ENCODE peak calls at places on chromosomes 6 and 20, in five cellular contexts. One of them, this sample, is unnamed.

GRCh38 chr20:17449039-17449438 is 82.1 kb downstream of the BFSP1 start:
- DNase-seq in heart left ventricle: no peak
- DNase-seq in uterus: no peak
- DNase-seq in ovary: no peak
- DNase-seq in tibial nerve: no peak
- DNase-seq in this sample: no peak

GRCh38 chr6:16377470-16377869 is 139.1 kb downstream of the GMPR start:
- DNase-seq in heart left ventricle: no peak
- DNase-seq in uterus: no peak
- DNase-seq in ovary: no peak
- DNase-seq in tibial nerve: no peak
- DNase-seq in this sample: no peak

GRCh38 chr6:117481278-117481925 is 1.1 kb upstream of the DCBLD1 start:
- DNase-seq in heart left ventricle: no peak
- DNase-seq in uterus: no peak
- DNase-seq in ovary: no peak
- DNase-seq in tibial nerve: no peak
- DNase-seq in this sample: no peak

GRCh38 chr6:141486942-141487341 is 645.8 kb upstream of the GJE1 start:
- DNase-seq in heart left ventricle: no peak
- DNase-seq in uterus: no peak
- DNase-seq in ovary: no peak
- DNase-seq in tibial nerve: no peak
- DNase-seq in this sample: no peak

GRCh38 chr6:112251170-112251945 is 3.0 kb downstream of the LAMA4 start:
- DNase-seq in heart left ventricle: peak; percentile 45
- DNase-seq in uterus: peak; percentile 84
- DNase-seq in ovary: peak; percentile 57
- DNase-seq in tibial nerve: peak; percentile 79
- DNase-seq in this sample: peak; percentile 75

GRCh38 chr20:63657937-63658748 is at the start of gene RTEL1:
- DNase-seq in heart left ventricle: peak; percentile 95
- DNase-seq in uterus: peak; percentile 89
- DNase-seq in ovary: peak; percentile 90
- DNase-seq in tibial nerve: peak; percentile 80
- DNase-seq in this sample: peak; percentile 95

GRCh38 chr20:24962510-24962909 is 13.4 kb downstream of the CST7 start:
- DNase-seq in heart left ventricle: no peak
- DNase-seq in uterus: no peak
- DNase-seq in ovary: no peak
- DNase-seq in tibial nerve: no peak
- DNase-seq in this sample: no peak

GRCh38 chr20:14800743-14801425 is 463.5 kb upstream of the FLRT3 start:
- DNase-seq in heart left ventricle: no peak
- DNase-seq in uterus: no peak
- DNase-seq in ovary: no peak
- DNase-seq in tibial nerve: no peak
- DNase-seq in this sample: no peak

GRCh38 chr20:30506100-30506499 is 751.4 kb upstream of the DEFB115 start:
- DNase-seq in heart left ventricle: no peak
- DNase-seq in uterus: no peak
- DNase-seq in ovary: no peak
- DNase-seq in tibial nerve: no peak
- DNase-seq in this sample: no peak

GRCh38 chr6:53011993-53012392 is 16.9 kb upstream of the GSTA4 start:
- DNase-seq in heart left ventricle: no peak
- DNase-seq in uterus: no peak
- DNase-seq in ovary: no peak
- DNase-seq in tibial nerve: no peak
- DNase-seq in this sample: no peak

GRCh38 chr6:157912326-157912725 is 69.3 kb upstream of the SYNJ2 start:
- DNase-seq in heart left ventricle: no peak
- DNase-seq in uterus: peak; percentile 29
- DNase-seq in ovary: peak; percentile 34
- DNase-seq in tibial nerve: no peak
- DNase-seq in this sample: peak; percentile 53

GRCh38 chr20:4508773-4509172 is 212.9 kb upstream of the PRND start:
- DNase-seq in heart left ventricle: no peak
- DNase-seq in uterus: no peak
- DNase-seq in ovary: no peak
- DNase-seq in tibial nerve: no peak
- DNase-seq in this sample: no peak

GRCh38 chr20:44586289-44586911 is 4.0 kb downstream of the PKIG start:
- DNase-seq in heart left ventricle: no peak
- DNase-seq in uterus: no peak
- DNase-seq in ovary: no peak
- DNase-seq in tibial nerve: no peak
- DNase-seq in this sample: no peak

GRCh38 chr20:57657537-57658446 is 37.6 kb upstream of the ZBP1 start:
- DNase-seq in heart left ventricle: peak; percentile 85
- DNase-seq in uterus: peak; percentile 28
- DNase-seq in ovary: no peak
- DNase-seq in tibial nerve: peak; percentile 5
- DNase-seq in this sample: peak; percentile 12

GRCh38 chr6:125810435-125810834 is 19.7 kb downstream of the NCOA7 start:
- DNase-seq in heart left ventricle: no peak
- DNase-seq in uterus: no peak
- DNase-seq in ovary: no peak
- DNase-seq in tibial nerve: no peak
- DNase-seq in this sample: no peak

GRCh38 chr6:53975966-53976610 is 135.2 kb upstream of the MLIP start:
- DNase-seq in heart left ventricle: no peak
- DNase-seq in uterus: no peak
- DNase-seq in ovary: no peak
- DNase-seq in tibial nerve: no peak
- DNase-seq in this sample: no peak

GRCh38 chr6:148440877-148441453 is 98.3 kb downstream of the SASH1 start:
- DNase-seq in heart left ventricle: peak; percentile 58
- DNase-seq in uterus: peak; percentile 74
- DNase-seq in ovary: peak; percentile 64
- DNase-seq in tibial nerve: peak; percentile 52
- DNase-seq in this sample: peak; percentile 73

GRCh38 chr20:58233881-58234528 is 5.6 kb upstream of the ANKRD60 start:
- DNase-seq in heart left ventricle: no peak
- DNase-seq in uterus: no peak
- DNase-seq in ovary: peak; percentile 39
- DNase-seq in tibial nerve: peak; percentile 51
- DNase-seq in this sample: peak; percentile 56

GRCh38 chr6:139996253-139996834 is 621.9 kb upstream of the CITED2 start:
- DNase-seq in heart left ventricle: peak; percentile 18
- DNase-seq in uterus: no peak
- DNase-seq in ovary: no peak
- DNase-seq in tibial nerve: no peak
- DNase-seq in this sample: no peak

GRCh38 chr6:168905451-168906090 is 348.1 kb downstream of the THBS2 start:
- DNase-seq in heart left ventricle: no peak
- DNase-seq in uterus: no peak
- DNase-seq in ovary: no peak
- DNase-seq in tibial nerve: no peak
- DNase-seq in this sample: no peak

GRCh38 chr6:131923356-131923755 is 27.8 kb downstream of the CCN2 start:
- DNase-seq in heart left ventricle: no peak
- DNase-seq in uterus: peak; percentile 67
- DNase-seq in ovary: peak; percentile 69
- DNase-seq in tibial nerve: peak; percentile 66
- DNase-seq in this sample: peak; percentile 86

GRCh38 chr20:13333036-13333435 is 112.0 kb downstream of the ISM1 start:
- DNase-seq in heart left ventricle: no peak
- DNase-seq in uterus: no peak
- DNase-seq in ovary: no peak
- DNase-seq in tibial nerve: no peak
- DNase-seq in this sample: no peak

GRCh38 chr6:166567107-166567506 is 19.4 kb downstream of the RAMACL start:
- DNase-seq in heart left ventricle: peak; percentile 48
- DNase-seq in uterus: peak; percentile 51
- DNase-seq in ovary: no peak
- DNase-seq in tibial nerve: no peak
- DNase-seq in this sample: no peak

GRCh38 chr6:11711644-11711993 is 67.0 kb downstream of the ADTRP start:
- DNase-seq in heart left ventricle: no peak
- DNase-seq in uterus: no peak
- DNase-seq in ovary: no peak
- DNase-seq in tibial nerve: no peak
- DNase-seq in this sample: no peak

GRCh38 chr20:56202493-56203077 is 45.9 kb upstream of the MC3R start:
- DNase-seq in heart left ventricle: no peak
- DNase-seq in uterus: no peak
- DNase-seq in ovary: no peak
- DNase-seq in tibial nerve: no peak
- DNase-seq in this sample: peak; percentile 26

GRCh38 chr20:44069203-44069931 is 117.6 kb downstream of the JPH2 start:
- DNase-seq in heart left ventricle: peak; percentile 28
- DNase-seq in uterus: no peak
- DNase-seq in ovary: no peak
- DNase-seq in tibial nerve: no peak
- DNase-seq in this sample: no peak

GRCh38 chr20:43430265-43430664 is 27.4 kb upstream of the SRSF6 start:
- DNase-seq in heart left ventricle: no peak
- DNase-seq in uterus: no peak
- DNase-seq in ovary: no peak
- DNase-seq in tibial nerve: no peak
- DNase-seq in this sample: no peak

GRCh38 chr6:16154904-16155303 is 26.0 kb downstream of the MYLIP start:
- DNase-seq in heart left ventricle: peak; percentile 57
- DNase-seq in uterus: no peak
- DNase-seq in ovary: no peak
- DNase-seq in tibial nerve: peak; percentile 59
- DNase-seq in this sample: peak; percentile 34

GRCh38 chr20:46120136-46120535 is 2.0 kb downstream of the CD40 start:
- DNase-seq in heart left ventricle: no peak
- DNase-seq in uterus: no peak
- DNase-seq in ovary: no peak
- DNase-seq in tibial nerve: no peak
- DNase-seq in this sample: no peak

GRCh38 chr20:46119547-46119946 is 1.4 kb downstream of the CD40 start:
- DNase-seq in heart left ventricle: no peak
- DNase-seq in uterus: no peak
- DNase-seq in ovary: no peak
- DNase-seq in tibial nerve: no peak
- DNase-seq in this sample: no peak

GRCh38 chr20:46119028-46119546 is 973 bp downstream of the CD40 start:
- DNase-seq in heart left ventricle: no peak
- DNase-seq in uterus: no peak
- DNase-seq in ovary: no peak
- DNase-seq in tibial nerve: no peak
- DNase-seq in this sample: no peak

GRCh38 chr20:46118481-46119020 is 437 bp downstream of the CD40 start:
- DNase-seq in heart left ventricle: peak; percentile 41
- DNase-seq in uterus: peak; percentile 61
- DNase-seq in ovary: peak; percentile 57
- DNase-seq in tibial nerve: peak; percentile 22
- DNase-seq in this sample: no peak

GRCh38 chr20:46117704-46118467 is at the start of gene CD40:
- DNase-seq in heart left ventricle: peak; percentile 92
- DNase-seq in uterus: peak; percentile 91
- DNase-seq in ovary: peak; percentile 93
- DNase-seq in tibial nerve: peak; percentile 84
- DNase-seq in this sample: peak; percentile 91
- TF ChIP-seq POLR2A in heart left ventricle: no peak
- TF ChIP-seq POLR2A in uterus: peak; percentile 56
- TF ChIP-seq POLR2A in ovary: peak; percentile 50
- TF ChIP-seq POLR2A in tibial nerve: peak; percentile 5
- TF ChIP-seq POLR2A in this sample: no peak

GRCh38 chr20:7031222-7031621 is 263.7 kb downstream of the BMP2 start:
- DNase-seq in heart left ventricle: no peak
- DNase-seq in uterus: no peak
- DNase-seq in ovary: no peak
- DNase-seq in tibial nerve: no peak
- DNase-seq in this sample: no peak
- TF ChIP-seq CTCF in heart left ventricle: no peak
- TF ChIP-seq CTCF in uterus: no peak
- TF ChIP-seq CTCF in ovary: no peak
- TF ChIP-seq CTCF in tibial nerve: no peak
- TF ChIP-seq CTCF in this sample: peak; percentile 20

DNA sequence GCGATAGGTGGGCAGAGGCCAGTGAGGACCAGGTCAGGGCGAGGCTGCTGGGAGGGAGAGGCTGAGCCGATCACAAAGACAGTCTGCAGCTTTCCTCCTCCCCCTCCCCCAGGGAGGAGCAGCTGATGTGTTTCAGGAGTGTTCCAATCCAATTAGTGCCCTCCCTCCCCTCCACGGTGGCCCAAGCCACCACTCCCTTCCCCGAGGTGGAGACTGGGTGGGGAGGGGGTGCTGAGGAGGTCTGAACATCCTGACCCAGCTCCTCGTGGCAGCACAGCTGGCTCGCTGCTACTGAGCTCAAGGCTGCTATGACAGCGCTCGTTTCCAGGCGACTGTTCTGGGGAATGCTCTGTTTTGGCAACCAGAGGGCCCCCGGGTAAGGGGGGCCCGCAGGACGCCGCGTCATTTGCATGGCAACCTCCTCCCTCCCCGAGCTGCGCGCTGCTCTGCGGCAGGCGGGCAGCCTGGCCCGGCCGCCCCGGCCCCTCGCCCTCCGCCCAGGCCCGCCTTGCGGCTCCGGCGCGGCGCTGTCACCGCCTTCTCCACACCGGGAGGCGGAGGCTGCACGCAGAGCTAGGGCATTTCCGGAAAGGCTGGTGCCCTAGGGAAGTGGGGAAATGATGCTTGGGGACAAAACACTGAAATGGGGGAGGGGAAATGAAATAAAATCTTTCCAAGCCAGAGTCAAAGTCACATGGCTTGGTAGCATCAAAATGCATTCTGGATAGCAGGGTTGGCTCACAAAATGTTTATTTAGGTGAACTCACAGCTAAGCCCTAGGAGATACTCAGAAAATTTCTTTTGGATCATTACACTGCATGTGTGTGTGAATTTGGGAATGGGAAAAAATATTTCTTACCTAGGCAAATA is 67.4 kb upstream of the PIM1 start:
- DNase-seq in heart left ventricle: peak; percentile 95
- DNase-seq in uterus: peak; percentile 88
- DNase-seq in ovary: peak; percentile 88
- DNase-seq in tibial nerve: peak; percentile 69
- DNase-seq in this sample: peak; percentile 84
- TF ChIP-seq POLR2A in heart left ventricle: no peak
- TF ChIP-seq POLR2A in uterus: peak; percentile 44
- TF ChIP-seq POLR2A in ovary: peak; percentile 50
- TF ChIP-seq POLR2A in tibial nerve: no peak
- TF ChIP-seq POLR2A in this sample: no peak

GRCh38 chr20:50308513-50309279 is 118.1 kb downstream of the CEBPB start:
- DNase-seq in heart left ventricle: peak; percentile 97
- DNase-seq in uterus: peak; percentile 97
- DNase-seq in ovary: peak; percentile 96
- DNase-seq in tibial nerve: peak; percentile 92
- DNase-seq in this sample: peak; percentile 91
- TF ChIP-seq CTCF in heart left ventricle: no peak
- TF ChIP-seq CTCF in uterus: no peak
- TF ChIP-seq CTCF in ovary: no peak
- TF ChIP-seq CTCF in tibial nerve: no peak
- TF ChIP-seq CTCF in this sample: no peak

GRCh38 chr6:39280247-39280731 is 33.9 kb downstream of the KCNK17 start:
- DNase-seq in heart left ventricle: no peak
- DNase-seq in uterus: no peak
- DNase-seq in ovary: no peak
- DNase-seq in tibial nerve: no peak
- DNase-seq in this sample: no peak
- TF ChIP-seq POLR2A in heart left ventricle: no peak
- TF ChIP-seq POLR2A in uterus: no peak
- TF ChIP-seq POLR2A in ovary: no peak
- TF ChIP-seq POLR2A in tibial nerve: no peak
- TF ChIP-seq POLR2A in this sample: no peak

This sample was measured in testis.